ENCODE peak calls at places on chromosomes 5 and 9, in five cellular contexts. One of them, this sample, is unnamed.

GRCh38 chr5:123807177-123807900 is 295.4 kb downstream of the CSNK1G3 start:
- DNase-seq in mesothelial cell of epicardium: no peak
- DNase-seq in hepatocyte: peak; percentile 51
- DNase-seq in endothelial cell: no peak
- DNase-seq in uterus: no peak
- DNase-seq in this sample: no peak

GRCh38 chr9:19875291-19875910 is 86.6 kb upstream of the SLC24A2 start:
- DNase-seq in endothelial cell: no peak
- DNase-seq in mesothelial cell of epicardium: no peak
- DNase-seq in uterus: no peak
- DNase-seq in hepatocyte: no peak
- DNase-seq in this sample: no peak

GRCh38 chr5:34519489-34520220 is 136.5 kb upstream of the RAI14 start:
- DNase-seq in uterus: no peak
- DNase-seq in hepatocyte: no peak
- DNase-seq in endothelial cell: no peak
- DNase-seq in mesothelial cell of epicardium: no peak
- DNase-seq in this sample: no peak

GRCh38 chr5:159257629-159258283 is 5.3 kb upstream of the UBLCP1 start:
- DNase-seq in mesothelial cell of epicardium: no peak
- DNase-seq in endothelial cell: no peak
- DNase-seq in uterus: no peak
- DNase-seq in hepatocyte: peak; percentile 8
- DNase-seq in this sample: no peak

GRCh38 chr5:15425802-15426201 is 74.2 kb upstream of the FBXL7 start:
- DNase-seq in endothelial cell: no peak
- DNase-seq in mesothelial cell of epicardium: no peak
- DNase-seq in hepatocyte: no peak
- DNase-seq in uterus: no peak
- DNase-seq in this sample: no peak

GRCh38 chr5:176530983-176531901 is 6.0 kb downstream of the RNF44 start:
- DNase-seq in endothelial cell: no peak
- DNase-seq in mesothelial cell of epicardium: no peak
- DNase-seq in hepatocyte: no peak
- DNase-seq in uterus: no peak
- DNase-seq in this sample: no peak

GRCh38 chr5:1386274-1386717 is 41.4 kb upstream of the CLPTM1L start:
- DNase-seq in endothelial cell: peak; percentile 40
- DNase-seq in hepatocyte: peak; percentile 75
- DNase-seq in mesothelial cell of epicardium: peak; percentile 43
- DNase-seq in uterus: peak; percentile 18
- DNase-seq in this sample: no peak

GRCh38 chr9:119967867-119968535 is 598.8 kb upstream of the BRINP1 start:
- DNase-seq in uterus: no peak
- DNase-seq in mesothelial cell of epicardium: no peak
- DNase-seq in hepatocyte: no peak
- DNase-seq in endothelial cell: no peak
- DNase-seq in this sample: no peak

GRCh38 chr5:138274189-138274853 is at the start of gene GFRA3:
- DNase-seq in mesothelial cell of epicardium: peak; percentile 47
- DNase-seq in uterus: peak; percentile 17
- DNase-seq in hepatocyte: peak; percentile 28
- DNase-seq in endothelial cell: peak; percentile 14
- DNase-seq in this sample: no peak

GRCh38 chr5:178467261-178468195 is 122.7 kb downstream of the COL23A1 start:
- DNase-seq in mesothelial cell of epicardium: no peak
- DNase-seq in hepatocyte: peak; percentile 39
- DNase-seq in uterus: peak; percentile 22
- DNase-seq in endothelial cell: no peak
- DNase-seq in this sample: no peak

GRCh38 chr9:31824860-31825259 is 559.6 kb upstream of the ACO1 start:
- DNase-seq in uterus: no peak
- DNase-seq in endothelial cell: no peak
- DNase-seq in hepatocyte: peak; percentile 66
- DNase-seq in mesothelial cell of epicardium: no peak
- DNase-seq in this sample: no peak

GRCh38 chr9:21852751-21853150 is 50.3 kb downstream of the MTAP start:
- DNase-seq in mesothelial cell of epicardium: no peak
- DNase-seq in uterus: no peak
- DNase-seq in hepatocyte: peak; percentile 8
- DNase-seq in endothelial cell: no peak
- DNase-seq in this sample: no peak

GRCh38 chr9:13397220-13397619 is 117.7 kb upstream of the MPDZ start:
- DNase-seq in mesothelial cell of epicardium: no peak
- DNase-seq in hepatocyte: no peak
- DNase-seq in uterus: no peak
- DNase-seq in endothelial cell: no peak
- DNase-seq in this sample: no peak

GRCh38 chr5:98791110-98791509 is 17.6 kb downstream of the RGMB start:
- DNase-seq in uterus: no peak
- DNase-seq in endothelial cell: no peak
- DNase-seq in hepatocyte: no peak
- DNase-seq in mesothelial cell of epicardium: no peak
- DNase-seq in this sample: no peak

GRCh38 chr9:111897831-111898144 is 1.2 kb downstream of the UGCG start:
- DNase-seq in endothelial cell: no peak
- DNase-seq in uterus: no peak
- DNase-seq in mesothelial cell of epicardium: no peak
- DNase-seq in hepatocyte: no peak
- DNase-seq in this sample: no peak

GRCh38 chr9:2824564-2824963 is 19.3 kb downstream of the PUM3 start:
- DNase-seq in hepatocyte: no peak
- DNase-seq in uterus: no peak
- DNase-seq in mesothelial cell of epicardium: no peak
- DNase-seq in endothelial cell: peak; percentile 48
- DNase-seq in this sample: no peak

GRCh38 chr9:97636903-97637302 is 3.3 kb downstream of the NCBP1 start:
- DNase-seq in endothelial cell: no peak
- DNase-seq in hepatocyte: no peak
- DNase-seq in mesothelial cell of epicardium: no peak
- DNase-seq in uterus: no peak
- DNase-seq in this sample: no peak

GRCh38 chr5:148542812-148543211 is 111.5 kb downstream of the HTR4 start:
- DNase-seq in endothelial cell: no peak
- DNase-seq in hepatocyte: no peak
- DNase-seq in uterus: no peak
- DNase-seq in mesothelial cell of epicardium: no peak
- DNase-seq in this sample: no peak

GRCh38 chr9:69204869-69205268 is 30.8 kb downstream of the TJP2 start:
- DNase-seq in endothelial cell: no peak
- DNase-seq in hepatocyte: no peak
- DNase-seq in mesothelial cell of epicardium: no peak
- DNase-seq in uterus: no peak
- DNase-seq in this sample: no peak

GRCh38 chr5:73228052-73228451 is 55.1 kb downstream of the TMEM174 start:
- DNase-seq in endothelial cell: no peak
- DNase-seq in mesothelial cell of epicardium: no peak
- DNase-seq in uterus: no peak
- DNase-seq in hepatocyte: no peak
- DNase-seq in this sample: no peak

GRCh38 chr5:73230264-73231244 is 57.6 kb downstream of the TMEM174 start:
- DNase-seq in uterus: no peak
- DNase-seq in endothelial cell: peak; percentile 32
- DNase-seq in mesothelial cell of epicardium: peak; percentile 40
- DNase-seq in hepatocyte: no peak
- DNase-seq in this sample: no peak

GRCh38 chr5:73231245-73231778 is 58.3 kb downstream of the TMEM174 start:
- DNase-seq in endothelial cell: no peak
- DNase-seq in uterus: no peak
- DNase-seq in hepatocyte: no peak
- DNase-seq in mesothelial cell of epicardium: no peak
- DNase-seq in this sample: no peak

GRCh38 chr5:73232266-73233041 is 59.5 kb downstream of the TMEM174 start:
- DNase-seq in mesothelial cell of epicardium: no peak
- DNase-seq in hepatocyte: no peak
- DNase-seq in uterus: no peak
- DNase-seq in endothelial cell: peak; percentile 18
- DNase-seq in this sample: no peak

GRCh38 chr5:73229271-73229670 is 56.3 kb downstream of the TMEM174 start:
- DNase-seq in mesothelial cell of epicardium: no peak
- DNase-seq in endothelial cell: no peak
- DNase-seq in hepatocyte: no peak
- DNase-seq in uterus: no peak
- DNase-seq in this sample: no peak
- TF ChIP-seq CTCF in mesothelial cell of epicardium: no peak
- TF ChIP-seq CTCF in endothelial cell: no peak
- TF ChIP-seq CTCF in hepatocyte: no peak
- TF ChIP-seq CTCF in uterus: no peak
- TF ChIP-seq CTCF in this sample: no peak

GRCh38 chr9:136143215-136144001 is 24.7 kb upstream of the TMEM250 start:
- DNase-seq in endothelial cell: peak; percentile 59
- DNase-seq in mesothelial cell of epicardium: no peak
- DNase-seq in uterus: no peak
- DNase-seq in hepatocyte: peak; percentile 62
- DNase-seq in this sample: no peak
- TF ChIP-seq CTCF in endothelial cell: no peak
- TF ChIP-seq CTCF in mesothelial cell of epicardium: peak; percentile 25
- TF ChIP-seq CTCF in uterus: no peak
- TF ChIP-seq CTCF in hepatocyte: peak; percentile 41
- TF ChIP-seq CTCF in this sample: no peak

GRCh38 chr5:179679014-179679674 is 1.7 kb downstream of the CBY3 start:
- DNase-seq in hepatocyte: peak; percentile 36
- DNase-seq in uterus: peak; percentile 77
- DNase-seq in endothelial cell: peak; percentile 69
- DNase-seq in mesothelial cell of epicardium: peak; percentile 72
- DNase-seq in this sample: peak; percentile 74
- TF ChIP-seq CTCF in hepatocyte: no peak
- TF ChIP-seq CTCF in uterus: peak; percentile 39
- TF ChIP-seq CTCF in endothelial cell: peak; percentile 26
- TF ChIP-seq CTCF in mesothelial cell of epicardium: no peak
- TF ChIP-seq CTCF in this sample: no peak

GRCh38 chr5:169116961-169117461 is 183.9 kb downstream of the SLIT3 start:
- DNase-seq in mesothelial cell of epicardium: no peak
- DNase-seq in hepatocyte: no peak
- DNase-seq in endothelial cell: peak; percentile 6
- DNase-seq in uterus: peak; percentile 34
- DNase-seq in this sample: no peak
- TF ChIP-seq CTCF in mesothelial cell of epicardium: no peak
- TF ChIP-seq CTCF in hepatocyte: no peak
- TF ChIP-seq CTCF in endothelial cell: no peak
- TF ChIP-seq CTCF in uterus: peak; percentile 6
- TF ChIP-seq CTCF in this sample: no peak

DNA sequence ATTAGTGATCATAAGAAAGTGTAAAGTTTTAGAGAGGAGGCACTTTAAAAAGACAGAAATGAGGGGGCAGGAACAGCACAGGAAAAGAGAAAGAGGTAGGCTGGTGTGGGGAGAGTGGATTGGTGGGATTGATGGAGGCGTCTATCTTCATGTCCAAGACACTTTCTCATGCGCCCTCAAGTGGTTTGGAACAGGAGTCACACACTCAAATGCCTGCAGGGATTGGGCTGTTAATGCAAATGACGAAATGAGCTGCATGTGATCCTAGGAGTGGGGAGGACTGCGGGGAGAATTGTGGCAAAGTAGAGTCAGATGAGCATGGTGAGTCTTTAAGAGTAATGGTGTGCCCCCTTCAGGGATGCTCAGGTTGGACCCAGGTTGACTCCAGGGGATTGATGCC is 5.5 kb downstream of the SLC36A3 start:
- DNase-seq in mesothelial cell of epicardium: no peak
- DNase-seq in hepatocyte: peak; percentile 60
- DNase-seq in uterus: no peak
- DNase-seq in endothelial cell: peak; percentile 32
- DNase-seq in this sample: no peak
- TF ChIP-seq CTCF in mesothelial cell of epicardium: no peak
- TF ChIP-seq CTCF in hepatocyte: peak; percentile 44
- TF ChIP-seq CTCF in uterus: peak; percentile 19
- TF ChIP-seq CTCF in endothelial cell: peak; percentile 23
- TF ChIP-seq CTCF in this sample: no peak

DNA sequence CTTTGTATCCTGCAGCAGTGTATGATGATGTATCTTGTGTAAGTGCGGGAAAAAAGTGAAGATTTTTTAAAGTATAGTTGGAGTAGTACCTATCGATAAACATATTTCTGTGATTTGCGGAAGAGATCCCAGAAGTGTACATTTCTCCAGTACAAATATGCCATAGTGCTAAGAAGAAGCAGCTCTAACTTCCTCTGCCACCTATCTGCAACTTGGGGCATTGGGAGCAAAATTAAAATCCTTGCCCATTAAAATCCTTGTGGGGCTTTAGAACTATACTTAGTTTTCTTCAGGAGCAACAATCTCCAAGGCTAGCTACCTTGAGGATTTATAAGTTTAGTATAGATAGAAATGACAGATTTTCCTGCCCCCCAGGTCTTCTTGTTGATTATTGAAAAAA is 123.7 kb downstream of the VCAN start:
- DNase-seq in hepatocyte: no peak
- DNase-seq in endothelial cell: no peak
- DNase-seq in mesothelial cell of epicardium: no peak
- DNase-seq in uterus: no peak
- DNase-seq in this sample: no peak
- TF ChIP-seq CTCF in hepatocyte: no peak
- TF ChIP-seq CTCF in endothelial cell: no peak
- TF ChIP-seq CTCF in mesothelial cell of epicardium: no peak
- TF ChIP-seq CTCF in uterus: no peak
- TF ChIP-seq CTCF in this sample: no peak

DNA sequence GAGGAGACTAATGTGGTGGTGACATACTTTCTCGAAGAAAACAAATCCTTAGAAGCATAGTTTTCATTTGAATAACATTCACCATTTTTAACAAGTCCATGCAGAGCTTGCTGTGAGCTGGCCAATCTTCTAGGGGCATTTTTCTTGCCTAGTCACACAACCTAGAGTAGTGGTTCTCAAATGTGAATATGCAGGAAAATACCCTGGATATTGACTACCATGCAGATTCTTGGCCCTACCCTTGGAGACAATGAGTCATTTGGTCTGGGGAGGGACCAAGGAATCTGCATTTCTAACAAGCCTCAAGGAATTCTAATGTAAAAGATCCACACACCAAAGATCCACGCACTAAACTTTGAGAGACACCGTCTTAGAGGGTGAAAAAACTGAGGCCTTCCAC is 23.5 kb downstream of the GDNF start:
- DNase-seq in mesothelial cell of epicardium: no peak
- DNase-seq in endothelial cell: no peak
- DNase-seq in hepatocyte: no peak
- DNase-seq in uterus: no peak
- DNase-seq in this sample: no peak
- TF ChIP-seq CTCF in mesothelial cell of epicardium: no peak
- TF ChIP-seq CTCF in endothelial cell: no peak
- TF ChIP-seq CTCF in hepatocyte: no peak
- TF ChIP-seq CTCF in uterus: no peak
- TF ChIP-seq CTCF in this sample: no peak

DNA sequence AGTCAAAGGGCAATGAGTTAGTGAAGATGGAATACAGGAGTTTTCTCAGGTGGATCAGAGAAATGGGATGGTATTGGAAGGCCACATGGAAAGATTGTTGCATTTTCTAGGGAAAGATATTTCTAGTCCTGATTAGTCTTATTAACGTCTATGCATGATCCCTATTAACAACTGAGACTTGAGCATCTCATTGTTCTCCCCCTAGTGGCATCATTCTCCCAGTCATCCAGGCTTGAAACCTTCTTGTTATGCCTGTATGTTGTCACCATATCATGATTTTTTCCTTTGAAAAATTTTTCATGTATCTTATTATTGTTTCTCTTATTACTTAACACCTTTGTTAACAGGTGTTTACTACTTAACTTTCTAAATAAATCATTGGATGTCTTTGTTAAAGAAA is 34.4 kb downstream of the KIF2A start:
- DNase-seq in hepatocyte: no peak
- DNase-seq in mesothelial cell of epicardium: no peak
- DNase-seq in uterus: no peak
- DNase-seq in endothelial cell: no peak
- DNase-seq in this sample: no peak
- TF ChIP-seq CTCF in hepatocyte: peak; percentile 19
- TF ChIP-seq CTCF in mesothelial cell of epicardium: no peak
- TF ChIP-seq CTCF in uterus: no peak
- TF ChIP-seq CTCF in endothelial cell: no peak
- TF ChIP-seq CTCF in this sample: no peak

This sample was measured in omental fat pad.